ENCODE peak calls at places on chromosomes 4 and X, in eight cellular contexts. One of them, this sample, is unnamed.

GRCh38 chr4:168385142-168385490 is 66.6 kb upstream of the DDX60 start:
- DNase-seq in testis: no peak
- DNase-seq in fibroblast of lung: no peak
- DNase-seq in Karpas-422: no peak
- DNase-seq in ovary: no peak
- DNase-seq in mesendoderm: no peak
- DNase-seq in left lung: no peak
- DNase-seq in lung: no peak
- DNase-seq in this sample: no peak

GRCh38 chr4:13933163-13933562 is 305.6 kb upstream of the BOD1L1 start:
- DNase-seq in lung: no peak
- DNase-seq in Karpas-422: no peak
- DNase-seq in mesendoderm: no peak
- DNase-seq in testis: no peak
- DNase-seq in fibroblast of lung: peak; percentile 24
- DNase-seq in left lung: no peak
- DNase-seq in ovary: no peak
- DNase-seq in this sample: no peak

GRCh38 chrX:79365591-79365990 is 1.5 kb downstream of the ITM2A start:
- DNase-seq in lung: no peak
- DNase-seq in left lung: no peak
- DNase-seq in testis: no peak
- DNase-seq in Karpas-422: no peak
- DNase-seq in fibroblast of lung: no peak
- DNase-seq in mesendoderm: no peak
- DNase-seq in ovary: no peak
- DNase-seq in this sample: no peak

GRCh38 chr4:37628977-37629609 is 57.1 kb downstream of the RELL1 start:
- DNase-seq in left lung: no peak
- DNase-seq in fibroblast of lung: peak; percentile 82
- DNase-seq in lung: no peak
- DNase-seq in Karpas-422: no peak
- DNase-seq in mesendoderm: peak; percentile 33
- DNase-seq in testis: no peak
- DNase-seq in ovary: no peak
- DNase-seq in this sample: no peak

GRCh38 chrX:16870861-16871584 is 861 bp upstream of the RBBP7 start:
- DNase-seq in testis: peak; percentile 32
- DNase-seq in left lung: peak; percentile 83
- DNase-seq in Karpas-422: peak; percentile 44
- DNase-seq in mesendoderm: peak; percentile 59
- DNase-seq in lung: no peak
- DNase-seq in fibroblast of lung: no peak
- DNase-seq in ovary: peak; percentile 22
- DNase-seq in this sample: peak; percentile 27

GRCh38 chrX:14913241-14913640 is 40.0 kb downstream of the MOSPD2 start:
- DNase-seq in Karpas-422: no peak
- DNase-seq in left lung: no peak
- DNase-seq in lung: no peak
- DNase-seq in testis: no peak
- DNase-seq in mesendoderm: no peak
- DNase-seq in ovary: no peak
- DNase-seq in fibroblast of lung: no peak
- DNase-seq in this sample: no peak

GRCh38 chrX:37995428-37995827 is 10.9 kb upstream of the SYTL5 start:
- DNase-seq in left lung: no peak
- DNase-seq in Karpas-422: peak; percentile 58
- DNase-seq in fibroblast of lung: no peak
- DNase-seq in testis: no peak
- DNase-seq in mesendoderm: peak; percentile 41
- DNase-seq in ovary: no peak
- DNase-seq in lung: no peak
- DNase-seq in this sample: no peak

GRCh38 chrX:71871367-71871766 is 39.3 kb upstream of the NHSL2 start:
- DNase-seq in lung: no peak
- DNase-seq in fibroblast of lung: no peak
- DNase-seq in mesendoderm: peak; percentile 45
- DNase-seq in left lung: no peak
- DNase-seq in testis: no peak
- DNase-seq in Karpas-422: no peak
- DNase-seq in ovary: no peak
- DNase-seq in this sample: no peak

GRCh38 chrX:54495814-54496516 is at the start of gene FGD1:
- DNase-seq in ovary: peak; percentile 75
- DNase-seq in Karpas-422: no peak
- DNase-seq in mesendoderm: peak; percentile 62
- DNase-seq in left lung: peak; percentile 82
- DNase-seq in testis: peak; percentile 65
- DNase-seq in lung: peak; percentile 36
- DNase-seq in fibroblast of lung: peak; percentile 56
- DNase-seq in this sample: peak; percentile 75

DNA sequence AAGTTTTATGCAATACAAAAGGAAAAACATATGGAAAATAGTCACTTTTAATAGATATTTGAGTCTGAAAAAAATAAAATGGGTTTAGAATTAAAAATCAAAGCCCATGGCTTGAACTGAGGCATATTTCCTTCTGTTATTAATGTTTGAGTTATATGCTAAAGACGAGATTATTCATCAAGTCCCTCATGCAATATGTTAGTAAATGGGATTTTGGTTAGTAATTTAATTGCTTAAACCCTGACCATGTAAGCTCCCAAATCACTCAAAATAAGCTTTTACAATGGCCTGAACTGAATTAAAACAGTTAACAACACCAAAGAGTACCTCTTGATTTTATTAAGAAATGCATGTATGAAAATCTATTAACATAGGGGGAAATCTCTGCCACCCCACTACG is 12.1 kb downstream of the UNC5C start:
- DNase-seq in ovary: no peak
- DNase-seq in left lung: no peak
- DNase-seq in fibroblast of lung: no peak
- DNase-seq in lung: no peak
- DNase-seq in testis: no peak
- DNase-seq in mesendoderm: no peak
- DNase-seq in Karpas-422: no peak
- DNase-seq in this sample: no peak
- H3K27ac ChIP-seq in ovary: no peak overlapping the region
- H3K27ac ChIP-seq in left lung: peak overlapping the region; percentile 49
- H3K27ac ChIP-seq in fibroblast of lung: no peak overlapping the region
- H3K27ac ChIP-seq in lung: no peak overlapping the region
- H3K27ac ChIP-seq in testis: peak overlapping the region; percentile 92
- H3K27ac ChIP-seq in mesendoderm: no peak overlapping the region
- H3K27ac ChIP-seq in Karpas-422: no peak overlapping the region
- H3K27ac ChIP-seq in this sample: no peak overlapping the region

GRCh38 chr4:151486166-151486565 is 77.2 kb downstream of the FHIP1A start:
- DNase-seq in left lung: no peak
- DNase-seq in mesendoderm: no peak
- DNase-seq in ovary: no peak
- DNase-seq in lung: no peak
- DNase-seq in testis: no peak
- DNase-seq in fibroblast of lung: no peak
- DNase-seq in Karpas-422: no peak
- DNase-seq in this sample: no peak
- H3K4me1 ChIP-seq in left lung: no peaks in the 10 kb centered on the region
- H3K4me1 ChIP-seq in mesendoderm: peaks cover 12% of the 10 kb centered on the region
- H3K4me1 ChIP-seq in ovary: no peaks in the 10 kb centered on the region
- H3K4me1 ChIP-seq in lung: no peaks in the 10 kb centered on the region
- H3K4me1 ChIP-seq in testis: no peaks in the 10 kb centered on the region
- H3K4me1 ChIP-seq in fibroblast of lung: peaks cover 5% of the 10 kb centered on the region
- H3K4me1 ChIP-seq in Karpas-422: no peaks in the 10 kb centered on the region
- H3K4me1 ChIP-seq in this sample: no peaks in the 10 kb centered on the region

GRCh38 chrX:49066278-49066677 is 7.5 kb downstream of the CCDC120 start:
- DNase-seq in Karpas-422: no peak
- DNase-seq in lung: no peak
- DNase-seq in mesendoderm: no peak
- DNase-seq in ovary: no peak
- DNase-seq in left lung: no peak
- DNase-seq in fibroblast of lung: no peak
- DNase-seq in testis: no peak
- DNase-seq in this sample: no peak
- H3K27ac ChIP-seq in Karpas-422: no peak overlapping the region
- H3K27ac ChIP-seq in lung: no peak overlapping the region
- H3K27ac ChIP-seq in mesendoderm: no peak overlapping the region
- H3K27ac ChIP-seq in ovary: no peak overlapping the region
- H3K27ac ChIP-seq in left lung: no peak overlapping the region
- H3K27ac ChIP-seq in fibroblast of lung: no peak overlapping the region
- H3K27ac ChIP-seq in testis: no peak overlapping the region
- H3K27ac ChIP-seq in this sample: no peak overlapping the region

DNA sequence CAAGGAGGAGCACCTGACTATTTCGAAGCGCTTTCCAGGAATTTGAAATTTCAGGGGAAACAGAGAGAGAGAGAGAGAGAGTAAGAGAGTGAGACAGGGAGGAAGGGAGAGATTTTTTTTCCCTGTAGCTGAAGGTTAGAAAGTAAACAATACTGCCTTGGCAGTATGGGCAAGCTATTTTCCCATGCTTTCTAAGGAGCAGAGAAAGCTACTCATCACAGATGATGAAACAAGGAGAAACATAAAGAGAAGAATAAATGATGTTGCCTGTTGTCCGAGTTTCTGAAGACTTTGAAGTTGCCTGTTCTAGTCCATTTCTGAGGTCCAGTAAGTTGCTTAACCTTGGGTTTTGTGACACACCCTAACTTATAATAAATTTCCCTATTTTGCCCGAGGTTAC is 49.9 kb upstream of the SLC16A2 start:
- DNase-seq in testis: no peak
- DNase-seq in ovary: no peak
- DNase-seq in mesendoderm: no peak
- DNase-seq in lung: no peak
- DNase-seq in Karpas-422: no peak
- DNase-seq in fibroblast of lung: peak; percentile 48
- DNase-seq in left lung: no peak
- DNase-seq in this sample: no peak
- H3K4me1 ChIP-seq in testis: no peaks in the 10 kb centered on the region
- H3K4me1 ChIP-seq in ovary: no peaks in the 10 kb centered on the region
- H3K4me1 ChIP-seq in mesendoderm: no peaks in the 10 kb centered on the region
- H3K4me1 ChIP-seq in lung: no peaks in the 10 kb centered on the region
- H3K4me1 ChIP-seq in Karpas-422: no peaks in the 10 kb centered on the region
- H3K4me1 ChIP-seq in fibroblast of lung: no peaks in the 10 kb centered on the region
- H3K4me1 ChIP-seq in left lung: no peaks in the 10 kb centered on the region
- H3K4me1 ChIP-seq in this sample: no peaks in the 10 kb centered on the region

GRCh38 chr4:3772632-3773031 is 6.4 kb downstream of the ADRA2C start:
- DNase-seq in Karpas-422: no peak
- DNase-seq in lung: no peak
- DNase-seq in ovary: no peak
- DNase-seq in mesendoderm: no peak
- DNase-seq in left lung: peak; percentile 32
- DNase-seq in testis: no peak
- DNase-seq in fibroblast of lung: no peak
- DNase-seq in this sample: no peak

GRCh38 chr4:3771932-3772495 is 5.8 kb downstream of the ADRA2C start:
- DNase-seq in left lung: peak; percentile 58
- DNase-seq in testis: no peak
- DNase-seq in mesendoderm: no peak
- DNase-seq in fibroblast of lung: no peak
- DNase-seq in ovary: no peak
- DNase-seq in Karpas-422: no peak
- DNase-seq in lung: no peak
- DNase-seq in this sample: no peak

GRCh38 chr4:3769642-3770184 is 3.5 kb downstream of the ADRA2C start:
- DNase-seq in left lung: no peak
- DNase-seq in ovary: no peak
- DNase-seq in fibroblast of lung: no peak
- DNase-seq in Karpas-422: no peak
- DNase-seq in lung: no peak
- DNase-seq in mesendoderm: no peak
- DNase-seq in testis: no peak
- DNase-seq in this sample: no peak

GRCh38 chr4:3770323-3771166 is 4.4 kb downstream of the ADRA2C start:
- DNase-seq in left lung: no peak
- DNase-seq in lung: no peak
- DNase-seq in Karpas-422: no peak
- DNase-seq in fibroblast of lung: no peak
- DNase-seq in mesendoderm: peak; percentile 70
- DNase-seq in ovary: no peak
- DNase-seq in testis: no peak
- DNase-seq in this sample: no peak

GRCh38 chr4:3771167-3771809 is 5.1 kb downstream of the ADRA2C start:
- DNase-seq in left lung: peak; percentile 61
- DNase-seq in lung: no peak
- DNase-seq in Karpas-422: no peak
- DNase-seq in mesendoderm: no peak
- DNase-seq in ovary: no peak
- DNase-seq in fibroblast of lung: no peak
- DNase-seq in testis: no peak
- DNase-seq in this sample: no peak
- H3K27ac ChIP-seq in left lung: no peak overlapping the region
- H3K27ac ChIP-seq in lung: no peak overlapping the region
- H3K27ac ChIP-seq in Karpas-422: no peak overlapping the region
- H3K27ac ChIP-seq in mesendoderm: no peak overlapping the region
- H3K27ac ChIP-seq in ovary: no peak overlapping the region
- H3K27ac ChIP-seq in fibroblast of lung: no peak overlapping the region
- H3K27ac ChIP-seq in testis: no peak overlapping the region
- H3K27ac ChIP-seq in this sample: no peak overlapping the region

GRCh38 chrX:13467243-13467642 is 102.2 kb upstream of the EGFL6 start:
- DNase-seq in lung: no peak
- DNase-seq in left lung: no peak
- DNase-seq in testis: no peak
- DNase-seq in ovary: no peak
- DNase-seq in fibroblast of lung: no peak
- DNase-seq in mesendoderm: no peak
- DNase-seq in Karpas-422: no peak
- DNase-seq in this sample: no peak
- H3K4me1 ChIP-seq in lung: no peaks in the 10 kb centered on the region
- H3K4me1 ChIP-seq in left lung: no peaks in the 10 kb centered on the region
- H3K4me1 ChIP-seq in testis: no peaks in the 10 kb centered on the region
- H3K4me1 ChIP-seq in ovary: peaks cover 2% of the 10 kb centered on the region
- H3K4me1 ChIP-seq in fibroblast of lung: peaks cover 6% of the 10 kb centered on the region
- H3K4me1 ChIP-seq in mesendoderm: no peaks in the 10 kb centered on the region
- H3K4me1 ChIP-seq in Karpas-422: no peaks in the 10 kb centered on the region
- H3K4me1 ChIP-seq in this sample: no peaks in the 10 kb centered on the region

DNA sequence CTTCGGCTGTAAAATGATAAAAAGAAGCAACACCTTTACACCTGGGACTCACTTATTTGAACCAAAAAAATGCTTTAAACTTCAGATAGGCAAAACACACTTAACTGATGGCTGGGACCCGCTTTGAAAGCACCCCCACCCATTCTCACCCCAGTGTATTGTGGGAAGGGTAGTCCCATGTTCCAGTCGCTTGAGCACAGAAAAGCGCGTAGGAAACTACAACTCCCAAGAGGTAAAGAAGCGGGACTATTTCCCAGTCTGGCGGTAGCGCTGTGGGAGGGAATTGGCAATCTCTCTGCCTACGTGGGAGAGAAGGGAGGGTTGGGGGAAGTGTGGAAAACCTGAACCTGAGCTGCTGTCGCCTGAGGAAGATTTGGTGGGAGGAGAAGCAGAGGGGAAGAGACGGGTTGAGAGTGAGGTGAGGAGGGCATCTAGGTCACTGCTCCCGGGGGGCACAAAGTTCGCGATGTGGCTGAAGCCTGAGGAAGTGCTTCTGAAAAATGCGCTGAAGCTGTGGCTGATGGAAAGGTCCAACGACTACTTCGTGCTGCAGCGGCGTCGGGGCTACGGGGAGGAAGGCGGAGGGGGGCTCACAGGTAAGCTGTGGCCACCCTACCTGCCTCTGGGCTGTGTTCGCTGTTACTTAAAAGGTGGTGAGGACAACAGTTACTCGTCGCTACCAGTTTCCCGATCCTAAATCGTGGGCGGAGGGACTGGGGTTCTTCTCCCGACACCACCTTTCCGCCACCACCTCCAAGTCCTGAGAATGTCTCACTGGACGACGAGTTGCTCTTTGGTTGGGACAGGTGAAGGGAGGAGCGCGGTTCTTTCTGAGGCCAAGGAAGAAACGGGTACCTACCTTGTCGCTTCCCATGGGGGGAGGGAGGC is at the start of gene TBC1D8B:
- DNase-seq in fibroblast of lung: peak; percentile 92
- DNase-seq in lung: peak; percentile 79
- DNase-seq in ovary: peak; percentile 80
- DNase-seq in left lung: peak; percentile 43
- DNase-seq in Karpas-422: no peak
- DNase-seq in mesendoderm: peak; percentile 96
- DNase-seq in testis: peak; percentile 88
- DNase-seq in this sample: peak; percentile 86
- H3K27ac ChIP-seq in fibroblast of lung: peak within 1 kb of the TSS; percentile 79
- H3K27ac ChIP-seq in lung: no peak within 1 kb of the TSS
- H3K27ac ChIP-seq in ovary: no peak within 1 kb of the TSS
- H3K27ac ChIP-seq in left lung: peak within 1 kb of the TSS; percentile 41
- H3K27ac ChIP-seq in Karpas-422: no peak within 1 kb of the TSS
- H3K27ac ChIP-seq in mesendoderm: no peak within 1 kb of the TSS
- H3K27ac ChIP-seq in testis: peak within 1 kb of the TSS; percentile 64
- H3K27ac ChIP-seq in this sample: peak within 1 kb of the TSS; percentile 60

This sample was measured in colonic mucosa.